ENCODE peak calls at places on chromosomes 13 and 19, in five cellular contexts. S, C, J, N and U are unnamed samples.

GRCh38 chr13:70249332-70250064 is 141.2 kb upstream of the KLHL1 start:
- DNase-seq in S (peak; percentile 26), N (no peak), J (no peak), C (no peak), U (no peak)

GRCh38 chr19:29285878-29286277 is 72.9 kb upstream of the UQCRFS1 start:
- DNase-seq in C (no peak), J (peak; percentile 53), N (peak; percentile 36), S (no peak), U (no peak)

GRCh38 chr13:84400711-84401110 is 518.4 kb upstream of the SLITRK1 start:
- DNase-seq in C (peak; percentile 61), J (no peak), S (no peak), N (no peak), U (peak; percentile 91)

GRCh38 chr19:31253816-31254551 is 95.3 kb downstream of the TSHZ3 start:
- DNase-seq in S (no peak), C (no peak), J (no peak), N (no peak), U (no peak)

GRCh38 chr13:82370306-82370705 is 1512.0 kb downstream of the SLITRK1 start:
- DNase-seq in S (no peak), N (no peak), J (no peak), C (no peak), U (peak; percentile 35)

GRCh38 chr13:27857271-27857670 is 62.5 kb upstream of the PDX1 start:
- DNase-seq in J (no peak), S (no peak), C (no peak), N (no peak), U (no peak)

GRCh38 chr13:28955264-28955966 is 135.3 kb downstream of the MTUS2 start:
- DNase-seq in N (peak; percentile 62), S (no peak), J (no peak), C (no peak), U (no peak)

GRCh38 chr19:58395979-58396627 is 647 bp downstream of the RNF225 start:
- DNase-seq in C (no peak), J (no peak), N (no peak), S (no peak), U (no peak)

GRCh38 chr19:17158584-17158983 is 56.6 kb upstream of the USE1 start:
- DNase-seq in S (no peak), N (no peak), C (no peak), J (no peak), U (no peak)

GRCh38 chr13:25170554-25171107 is 1.5 kb downstream of the AMER2 start:
- DNase-seq in S (no peak), J (peak; percentile 69), N (peak; percentile 39), C (no peak), U (no peak)

GRCh38 chr13:95494082-95494681 is 58.3 kb upstream of the CLDN10 start:
- DNase-seq in J (peak; percentile 16), N (peak; percentile 65), S (peak; percentile 16), C (peak; percentile 49), U (peak; percentile 65)

GRCh38 chr19:31257025-31257424 is 92.2 kb downstream of the TSHZ3 start:
- DNase-seq in N (no peak), S (no peak), C (no peak), J (no peak), U (no peak)

GRCh38 chr13:79710376-79710775 is 229.4 kb downstream of the NDFIP2 start:
- DNase-seq in J (no peak), N (no peak), S (no peak), C (peak; percentile 18), U (peak; percentile 48)

GRCh38 chr13:96082640-96083039 is 7.3 kb upstream of the HS6ST3 start:
- DNase-seq in S (no peak), C (peak; percentile 1), N (no peak), J (no peak), U (no peak)

GRCh38 chr13:78659450-78660110 is 625 bp upstream of the OBI1 start:
- DNase-seq in C (no peak), S (no peak), J (no peak), N (no peak), U (no peak)

GRCh38 chr19:38172001-38172400 is 52.0 kb downstream of the DPF1 start:
- DNase-seq in N (no peak), S (no peak), J (no peak), C (no peak), U (no peak)

GRCh38 chr19:15238639-15239155 is 6.4 kb upstream of the EPHX3 start:
- DNase-seq in J (no peak), N (no peak), S (no peak), C (no peak), U (no peak)

GRCh38 chr19:48499352-48500090 is 12.1 kb downstream of the LMTK3 start:
- DNase-seq in N (no peak), S (no peak), J (no peak), C (no peak), U (no peak)

GRCh38 chr19:21750586-21751128 is 16.7 kb downstream of the ZNF100 start:
- DNase-seq in S (no peak), C (no peak), J (no peak), N (no peak), U (no peak)

GRCh38 chr13:27665333-27665732 is 43.6 kb downstream of the POLR1D start:
- DNase-seq in N (peak; percentile 34), C (no peak), S (no peak), J (no peak), U (no peak)

GRCh38 chr19:16315825-16316505 is 8.7 kb upstream of the KLF2 start:
- DNase-seq in J (no peak), S (no peak), N (peak; percentile 48), C (peak; percentile 95), U (peak; percentile 98)

GRCh38 chr13:34555988-34556387 is 386.1 kb upstream of the NBEA start:
- DNase-seq in J (no peak), C (no peak), S (no peak), N (peak; percentile 70), U (no peak)

GRCh38 chr13:33052446-33052845 is 36.2 kb downstream of the KL start:
- DNase-seq in C (no peak), S (no peak), J (no peak), N (no peak), U (peak; percentile 43)

GRCh38 chr19:7188682-7189629 is 105.3 kb downstream of the INSR start:
- DNase-seq in S (no peak), J (no peak), C (no peak), N (peak; percentile 37), U (no peak)

GRCh38 chr19:7187605-7188339 is 106.4 kb downstream of the INSR start:
- DNase-seq in S (no peak), N (no peak), C (no peak), J (no peak), U (no peak)

GRCh38 chr19:7196721-7197168 is 97.5 kb downstream of the INSR start:
- DNase-seq in N (no peak), C (no peak), J (no peak), S (no peak), U (no peak)

GRCh38 chr19:7194566-7194965 is 99.6 kb downstream of the INSR start:
- DNase-seq in N (no peak), C (no peak), J (no peak), S (no peak), U (no peak)

DNA sequence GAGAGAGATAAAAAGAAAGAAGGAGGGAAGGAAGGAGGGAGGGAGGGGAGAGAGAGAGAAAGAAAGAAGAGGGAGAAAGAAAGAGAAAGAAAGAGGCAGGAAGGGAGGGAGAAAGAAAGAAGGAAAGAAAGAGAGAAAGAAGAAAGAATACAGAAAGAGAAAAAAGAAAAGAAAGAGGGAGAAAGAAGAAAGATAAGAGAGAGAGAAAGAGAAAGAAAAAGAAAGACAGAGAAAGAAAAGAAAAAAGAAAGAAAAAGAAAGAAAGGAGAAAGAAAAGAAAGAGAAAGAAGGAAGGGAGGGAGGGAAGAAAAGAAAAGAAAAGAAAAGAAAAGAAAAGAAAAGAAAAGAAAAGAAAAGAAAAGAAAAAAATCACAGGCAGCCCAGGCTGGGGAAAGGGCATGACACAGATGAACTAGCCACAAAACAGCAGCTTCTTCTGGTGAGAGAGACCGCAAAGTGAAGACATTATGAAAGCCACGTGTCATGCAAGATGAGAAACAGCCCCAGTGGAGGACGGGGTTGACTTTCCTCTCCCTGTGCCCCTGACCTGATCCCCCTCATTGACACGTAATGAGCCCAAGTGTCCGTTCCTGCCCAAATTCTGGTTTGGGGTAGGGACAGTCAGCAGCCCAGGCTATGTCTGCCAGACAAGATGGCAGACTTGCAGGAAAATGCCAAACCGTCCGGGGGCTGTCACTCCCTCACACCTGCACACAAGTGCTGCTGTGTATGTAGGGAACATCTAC is 102.1 kb downstream of the INSR start:
- DNase-seq in N (no peak), S (no peak), C (peak; percentile 10), J (no peak), U (no peak)
- TF ChIP-seq CTCF in N (no peak), S (no peak), C (no peak), J (no peak), U (no peak)

GRCh38 chr13:39602614-39603366 is at the start of gene LHFPL6:
- DNase-seq in N (peak; percentile 86), C (peak; percentile 83), J (peak; percentile 87), S (peak; percentile 36), U (peak; percentile 71)
- TF ChIP-seq CTCF in N (peak; percentile 54), C (peak; percentile 57), J (no peak), S (no peak), U (peak; percentile 68)

GRCh38 chr13:67075239-67075638 is 154.9 kb downstream of the PCDH9 start:
- DNase-seq in C (no peak), J (no peak), N (no peak), S (no peak), U (peak; percentile 2)
- TF ChIP-seq CTCF in C (no peak), J (no peak), N (peak; percentile 40), S (no peak), U (peak; percentile 55)

DNA sequence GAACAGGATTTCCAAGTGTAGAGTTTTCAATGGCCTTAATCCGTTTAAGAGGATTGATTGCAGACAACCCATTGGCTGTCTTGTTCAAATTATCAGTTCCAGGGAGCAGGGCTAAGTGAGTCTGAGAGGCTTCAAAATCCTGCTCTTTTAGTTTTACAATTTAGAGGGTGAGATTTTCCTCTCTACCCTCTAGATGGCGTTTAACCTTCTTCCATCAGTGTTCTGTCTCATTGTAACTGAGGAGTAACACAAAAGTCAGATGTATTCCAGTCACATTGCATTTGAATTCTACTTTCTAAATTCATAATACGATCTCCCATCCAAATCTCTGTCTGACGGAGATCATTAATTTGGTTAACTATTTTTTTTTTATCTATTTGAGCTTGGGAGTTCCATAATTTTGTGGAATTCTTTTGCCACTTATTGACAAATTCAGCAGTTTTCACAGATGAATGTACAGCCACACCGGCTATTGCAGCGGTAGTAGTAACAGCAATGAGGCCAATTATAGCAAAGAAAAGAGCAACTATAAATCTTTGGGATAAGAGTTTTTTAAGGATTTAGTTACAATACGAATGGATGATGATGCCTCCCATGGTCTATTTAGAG is 7.8 kb upstream of the C19orf84 start:
- DNase-seq in J (no peak), N (peak; percentile 66), S (no peak), C (peak; percentile 11), U (peak; percentile 50)
- TF ChIP-seq CTCF in J (peak; percentile 43), N (peak; percentile 69), S (peak; percentile 21), C (peak; percentile 51), U (peak; percentile 74)

DNA sequence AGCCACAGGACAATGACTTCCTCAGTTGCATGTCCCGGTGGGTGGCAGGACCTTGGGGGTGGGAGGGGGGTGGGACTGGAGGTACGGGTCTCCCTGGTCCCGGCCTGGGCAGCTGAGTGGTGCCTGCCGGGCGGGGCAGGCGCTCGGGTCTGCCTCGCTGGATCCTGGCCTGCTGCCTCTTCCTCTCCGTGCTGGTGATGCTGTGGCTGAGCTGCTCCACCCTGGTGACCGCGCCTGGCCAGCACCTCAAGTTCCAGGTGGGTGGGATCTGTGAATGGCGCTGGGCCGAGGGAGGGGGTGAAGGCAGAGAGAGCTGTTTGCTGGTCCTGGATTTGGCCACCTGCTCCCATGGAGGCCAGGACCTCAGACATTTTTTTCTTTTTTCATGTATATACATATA is 5.6 kb downstream of the TMEM59L start:
- DNase-seq in N (no peak), C (no peak), S (no peak), J (no peak), U (no peak)
- TF ChIP-seq CTCF in N (no peak), C (no peak), S (no peak), J (no peak), U (no peak)

GRCh38 chr19:12825259-12826131 is 8.9 kb downstream of the RTBDN start:
- DNase-seq in C (no peak), S (peak; percentile 50), J (peak; percentile 84), N (peak; percentile 76), U (no peak)
- TF ChIP-seq CTCF in C (peak; percentile 25), S (no peak), J (peak; percentile 72), N (peak; percentile 42), U (peak; percentile 58)